ENCODE peak calls at places on chromosomes 4 and X, in four cellular contexts. One of them, this sample, is unnamed.

GRCh38 chr4:46270986-46271596 is 118.8 kb downstream of the GABRA2 start:
- DNase-seq in HEK293T: peak
- DNase-seq in activated CD4-positive, alpha-beta T cell treated with anti-CD3 and anti-CD28 coated beads, Interleukin-2, amount 10 ng/mL, durations not matched to agents 7 days and 5 days: no peak
- DNase-seq in mesendoderm: peak
- DNase-seq in this sample: no peak

GRCh38 chrX:11562570-11562969 is 103.2 kb downstream of the ARHGAP6 start:
- DNase-seq in HEK293T: no peak
- DNase-seq in activated CD4-positive, alpha-beta T cell treated with anti-CD3 and anti-CD28 coated beads, Interleukin-2, amount 10 ng/mL, durations not matched to agents 7 days and 5 days: no peak
- DNase-seq in mesendoderm: no peak
- DNase-seq in this sample: no peak

GRCh38 chr4:3407171-3407771 is 34.5 kb upstream of the HGFAC start:
- DNase-seq in HEK293T: no peak
- DNase-seq in activated CD4-positive, alpha-beta T cell treated with anti-CD3 and anti-CD28 coated beads, Interleukin-2, amount 10 ng/mL, durations not matched to agents 7 days and 5 days: no peak
- DNase-seq in mesendoderm: no peak
- DNase-seq in this sample: no peak

GRCh38 chrX:154444001-154444754 is at the start of gene FAM50A:
- DNase-seq in HEK293T: peak
- DNase-seq in activated CD4-positive, alpha-beta T cell treated with anti-CD3 and anti-CD28 coated beads, Interleukin-2, amount 10 ng/mL, durations not matched to agents 7 days and 5 days: peak
- DNase-seq in mesendoderm: peak
- DNase-seq in this sample: no peak

GRCh38 chrX:46577116-46578005 is 3.8 kb downstream of the CHST7 start:
- DNase-seq in HEK293T: no peak
- DNase-seq in activated CD4-positive, alpha-beta T cell treated with anti-CD3 and anti-CD28 coated beads, Interleukin-2, amount 10 ng/mL, durations not matched to agents 7 days and 5 days: no peak
- DNase-seq in mesendoderm: peak
- DNase-seq in this sample: no peak

GRCh38 chr4:26235500-26235899 is 85.3 kb upstream of the RBPJ start:
- DNase-seq in HEK293T: no peak
- DNase-seq in activated CD4-positive, alpha-beta T cell treated with anti-CD3 and anti-CD28 coated beads, Interleukin-2, amount 10 ng/mL, durations not matched to agents 7 days and 5 days: no peak
- DNase-seq in mesendoderm: peak
- DNase-seq in this sample: peak

GRCh38 chr4:174523003-174523693 is 860 bp upstream of the HPGD start:
- DNase-seq in HEK293T: peak
- DNase-seq in activated CD4-positive, alpha-beta T cell treated with anti-CD3 and anti-CD28 coated beads, Interleukin-2, amount 10 ng/mL, durations not matched to agents 7 days and 5 days: no peak
- DNase-seq in mesendoderm: peak
- DNase-seq in this sample: no peak

GRCh38 chr4:6128221-6128871 is 72.0 kb downstream of the JAKMIP1 start:
- DNase-seq in HEK293T: no peak
- DNase-seq in activated CD4-positive, alpha-beta T cell treated with anti-CD3 and anti-CD28 coated beads, Interleukin-2, amount 10 ng/mL, durations not matched to agents 7 days and 5 days: no peak
- DNase-seq in mesendoderm: no peak
- DNase-seq in this sample: no peak

GRCh38 chr4:173515458-173515857 is 14.6 kb downstream of the HAND2 start:
- DNase-seq in HEK293T: no peak
- DNase-seq in activated CD4-positive, alpha-beta T cell treated with anti-CD3 and anti-CD28 coated beads, Interleukin-2, amount 10 ng/mL, durations not matched to agents 7 days and 5 days: no peak
- DNase-seq in mesendoderm: no peak
- DNase-seq in this sample: no peak

GRCh38 chr4:153234923-153235322 is 30.7 kb downstream of the TRIM2 start:
- DNase-seq in HEK293T: no peak
- DNase-seq in activated CD4-positive, alpha-beta T cell treated with anti-CD3 and anti-CD28 coated beads, Interleukin-2, amount 10 ng/mL, durations not matched to agents 7 days and 5 days: no peak
- DNase-seq in mesendoderm: peak
- DNase-seq in this sample: no peak

GRCh38 chr4:19987746-19988145 is 264.0 kb upstream of the SLIT2 start:
- DNase-seq in HEK293T: no peak
- DNase-seq in activated CD4-positive, alpha-beta T cell treated with anti-CD3 and anti-CD28 coated beads, Interleukin-2, amount 10 ng/mL, durations not matched to agents 7 days and 5 days: no peak
- DNase-seq in mesendoderm: no peak
- DNase-seq in this sample: no peak

GRCh38 chrX:148600581-148600980 is 100.2 kb downstream of the AFF2 start:
- DNase-seq in HEK293T: no peak
- DNase-seq in activated CD4-positive, alpha-beta T cell treated with anti-CD3 and anti-CD28 coated beads, Interleukin-2, amount 10 ng/mL, durations not matched to agents 7 days and 5 days: no peak
- DNase-seq in mesendoderm: no peak
- DNase-seq in this sample: no peak